ENCODE peak calls at places on chromosomes 5 and 9, in four cellular contexts. One of them, this sample, is unnamed.

GRCh38 chr9:5866276-5866675 is 24.4 kb upstream of the MLANA start:
- DNase-seq in stimulated activated CD8-positive, alpha-beta memory T cell treated with anti-CD3 and anti-CD28 coated beads, Interleukin-7, amount 100 ng/mL, for 1 hour: no peak
- DNase-seq in NCI-H2171: no peak
- DNase-seq in NCI-H1694: no peak
- DNase-seq in this sample: no peak

GRCh38 chr9:96232539-96233241 is 69.3 kb downstream of the HSD17B3 start:
- DNase-seq in NCI-H1694: peak; percentile 51
- DNase-seq in stimulated activated CD8-positive, alpha-beta memory T cell treated with anti-CD3 and anti-CD28 coated beads, Interleukin-7, amount 100 ng/mL, for 1 hour: no peak
- DNase-seq in NCI-H2171: peak; percentile 6
- DNase-seq in this sample: peak; percentile 49

GRCh38 chr9:29422445-29422844 is 1849.2 kb upstream of the C9orf72 start:
- DNase-seq in stimulated activated CD8-positive, alpha-beta memory T cell treated with anti-CD3 and anti-CD28 coated beads, Interleukin-7, amount 100 ng/mL, for 1 hour: no peak
- DNase-seq in NCI-H1694: no peak
- DNase-seq in NCI-H2171: no peak
- DNase-seq in this sample: no peak

GRCh38 chr9:34554211-34555001 is 31.6 kb upstream of the ENHO start:
- DNase-seq in stimulated activated CD8-positive, alpha-beta memory T cell treated with anti-CD3 and anti-CD28 coated beads, Interleukin-7, amount 100 ng/mL, for 1 hour: no peak
- DNase-seq in NCI-H2171: peak; percentile 74
- DNase-seq in NCI-H1694: peak; percentile 70
- DNase-seq in this sample: peak; percentile 26

GRCh38 chr9:7121664-7122063 is 363.9 kb downstream of the KDM4C start:
- DNase-seq in stimulated activated CD8-positive, alpha-beta memory T cell treated with anti-CD3 and anti-CD28 coated beads, Interleukin-7, amount 100 ng/mL, for 1 hour: no peak
- DNase-seq in NCI-H2171: no peak
- DNase-seq in NCI-H1694: no peak
- DNase-seq in this sample: no peak

GRCh38 chr5:137250421-137250820 is 248.7 kb downstream of the SPOCK1 start:
- DNase-seq in NCI-H2171: no peak
- DNase-seq in NCI-H1694: no peak
- DNase-seq in stimulated activated CD8-positive, alpha-beta memory T cell treated with anti-CD3 and anti-CD28 coated beads, Interleukin-7, amount 100 ng/mL, for 1 hour: no peak
- DNase-seq in this sample: no peak

GRCh38 chr9:134490446-134490845 is 151.2 kb upstream of the COL5A1 start:
- DNase-seq in stimulated activated CD8-positive, alpha-beta memory T cell treated with anti-CD3 and anti-CD28 coated beads, Interleukin-7, amount 100 ng/mL, for 1 hour: no peak
- DNase-seq in NCI-H1694: no peak
- DNase-seq in NCI-H2171: no peak
- DNase-seq in this sample: no peak

GRCh38 chr5:3365501-3366215 is 230.0 kb upstream of the IRX1 start:
- DNase-seq in NCI-H2171: no peak
- DNase-seq in stimulated activated CD8-positive, alpha-beta memory T cell treated with anti-CD3 and anti-CD28 coated beads, Interleukin-7, amount 100 ng/mL, for 1 hour: no peak
- DNase-seq in NCI-H1694: no peak
- DNase-seq in this sample: no peak

GRCh38 chr5:96790851-96791513 is 16.8 kb downstream of the ERAP1 start:
- DNase-seq in NCI-H2171: no peak
- DNase-seq in NCI-H1694: no peak
- DNase-seq in stimulated activated CD8-positive, alpha-beta memory T cell treated with anti-CD3 and anti-CD28 coated beads, Interleukin-7, amount 100 ng/mL, for 1 hour: no peak
- DNase-seq in this sample: no peak

GRCh38 chr5:139141841-139142240 is 56.3 kb downstream of the SIL1 start:
- DNase-seq in NCI-H1694: no peak
- DNase-seq in stimulated activated CD8-positive, alpha-beta memory T cell treated with anti-CD3 and anti-CD28 coated beads, Interleukin-7, amount 100 ng/mL, for 1 hour: no peak
- DNase-seq in NCI-H2171: no peak
- DNase-seq in this sample: no peak

GRCh38 chr9:91312717-91313325 is 48.9 kb downstream of the AUH start:
- DNase-seq in NCI-H1694: no peak
- DNase-seq in NCI-H2171: no peak
- DNase-seq in stimulated activated CD8-positive, alpha-beta memory T cell treated with anti-CD3 and anti-CD28 coated beads, Interleukin-7, amount 100 ng/mL, for 1 hour: no peak
- DNase-seq in this sample: no peak

GRCh38 chr5:52517667-52518066 is 270.0 kb upstream of the ITGA1 start:
- DNase-seq in NCI-H1694: no peak
- DNase-seq in stimulated activated CD8-positive, alpha-beta memory T cell treated with anti-CD3 and anti-CD28 coated beads, Interleukin-7, amount 100 ng/mL, for 1 hour: no peak
- DNase-seq in NCI-H2171: no peak
- DNase-seq in this sample: no peak

GRCh38 chr5:56481998-56482698 is 249.0 kb upstream of the ANKRD55 start:
- DNase-seq in stimulated activated CD8-positive, alpha-beta memory T cell treated with anti-CD3 and anti-CD28 coated beads, Interleukin-7, amount 100 ng/mL, for 1 hour: no peak
- DNase-seq in NCI-H1694: no peak
- DNase-seq in NCI-H2171: no peak
- DNase-seq in this sample: no peak

GRCh38 chr5:56388229-56389065 is 155.3 kb upstream of the ANKRD55 start:
- DNase-seq in NCI-H2171: no peak
- DNase-seq in NCI-H1694: no peak
- DNase-seq in stimulated activated CD8-positive, alpha-beta memory T cell treated with anti-CD3 and anti-CD28 coated beads, Interleukin-7, amount 100 ng/mL, for 1 hour: no peak
- DNase-seq in this sample: no peak